ENCODE peak calls at places on chromosome 7, in four cellular contexts. One of them, this sample, is unnamed.

GRCh38 chr7:974820-975681 is at the start of gene COX19:
- DNase-seq in myocyte: peak
- DNase-seq in DMS153: peak
- DNase-seq in aorta: peak
- DNase-seq in this sample: peak

GRCh38 chr7:76286842-76287403 is 15.6 kb upstream of the HSPB1 start:
- DNase-seq in aorta: no peak
- DNase-seq in myocyte: no peak
- DNase-seq in DMS153: no peak
- DNase-seq in this sample: no peak

GRCh38 chr7:50854247-50854646 is 71.6 kb upstream of the GRB10 start:
- DNase-seq in aorta: no peak
- DNase-seq in DMS153: no peak
- DNase-seq in myocyte: no peak
- DNase-seq in this sample: no peak

GRCh38 chr7:94276797-94277196 is 117.9 kb upstream of the COL1A2 start:
- DNase-seq in DMS153: no peak
- DNase-seq in myocyte: peak
- DNase-seq in aorta: no peak
- DNase-seq in this sample: peak

GRCh38 chr7:44379366-44380178 is 54.2 kb upstream of the CAMK2B start:
- DNase-seq in aorta: no peak
- DNase-seq in DMS153: no peak
- DNase-seq in myocyte: no peak
- DNase-seq in this sample: no peak

GRCh38 chr7:92613214-92613613 is 23.0 kb upstream of the FAM133B start:
- DNase-seq in DMS153: no peak
- DNase-seq in myocyte: peak
- DNase-seq in aorta: no peak
- DNase-seq in this sample: no peak

GRCh38 chr7:229184-229964 is 37.0 kb downstream of the FAM20C start:
- DNase-seq in aorta: peak
- DNase-seq in DMS153: no peak
- DNase-seq in myocyte: peak
- DNase-seq in this sample: no peak

GRCh38 chr7:66507764-66508296 is 120.9 kb upstream of the KCTD7 start:
- DNase-seq in aorta: peak
- DNase-seq in DMS153: no peak
- DNase-seq in myocyte: no peak
- DNase-seq in this sample: no peak

GRCh38 chr7:14858866-14859265 is 43.7 kb downstream of the DGKB start:
- DNase-seq in DMS153: no peak
- DNase-seq in myocyte: no peak
- DNase-seq in aorta: no peak
- DNase-seq in this sample: no peak

GRCh38 chr7:66756859-66757258 is 16.3 kb downstream of the RABGEF1 start:
- DNase-seq in DMS153: no peak
- DNase-seq in aorta: no peak
- DNase-seq in myocyte: no peak
- DNase-seq in this sample: no peak

GRCh38 chr7:100942038-100942774 is 7.1 kb upstream of the MUC3A start:
- DNase-seq in myocyte: no peak
- DNase-seq in DMS153: peak
- DNase-seq in aorta: no peak
- DNase-seq in this sample: no peak

GRCh38 chr7:128741491-128741890 is 2.3 kb downstream of the CALU start:
- DNase-seq in myocyte: peak
- DNase-seq in aorta: no peak
- DNase-seq in DMS153: no peak
- DNase-seq in this sample: no peak

GRCh38 chr7:54814401-54814800 is 55.4 kb upstream of the SEC61G start:
- DNase-seq in myocyte: peak
- DNase-seq in DMS153: no peak
- DNase-seq in aorta: no peak
- DNase-seq in this sample: no peak

GRCh38 chr7:155647302-155647701 is 2.8 kb downstream of the RBM33 start:
- DNase-seq in myocyte: no peak
- DNase-seq in aorta: no peak
- DNase-seq in DMS153: no peak
- DNase-seq in this sample: no peak

GRCh38 chr7:143038635-143039034 is 11.7 kb upstream of the OR9A2 start:
- DNase-seq in DMS153: no peak
- DNase-seq in myocyte: no peak
- DNase-seq in aorta: no peak
- DNase-seq in this sample: no peak

GRCh38 chr7:64893401-64893800 is 9.7 kb upstream of the ZNF273 start:
- DNase-seq in myocyte: no peak
- DNase-seq in DMS153: no peak
- DNase-seq in aorta: no peak
- DNase-seq in this sample: no peak